ENCODE peak calls at places on chromosomes 3 and 15, in four cellular contexts. F, L, K and I are unnamed samples.

GRCh38 chr3:14438929-14439328 is 36.5 kb downstream of the SLC6A6 start:
- DNase-seq in F (no peak), L (no peak), K (no peak), I (no peak)

GRCh38 chr3:38327335-38328009 is 19.1 kb upstream of the XYLB start:
- DNase-seq in F (no peak), L (no peak), K (no peak), I (no peak)

GRCh38 chr3:66719796-66720195 is 219.0 kb upstream of the LRIG1 start:
- DNase-seq in F (no peak), L (no peak), K (no peak), I (no peak)

GRCh38 chr15:78389356-78389755 is 48.7 kb upstream of the IREB2 start:
- DNase-seq in F (no peak), L (no peak), K (no peak), I (no peak)

GRCh38 chr15:71379893-71380292 is 264.6 kb downstream of the THSD4 start:
- DNase-seq in F (no peak), L (no peak), K (no peak), I (no peak)

GRCh38 chr3:130276203-130276803 is 69.2 kb upstream of the COL6A5 start:
- DNase-seq in F (peak), L (no peak), K (peak), I (peak)

GRCh38 chr15:53976844-53977392 is 1.3 kb upstream of the UNC13C start:
- DNase-seq in F (no peak), L (no peak), K (peak), I (peak)

GRCh38 chr15:88376574-88377174 is 90.5 kb downstream of the MRPL46 start:
- DNase-seq in F (no peak), L (no peak), K (no peak), I (no peak)

GRCh38 chr15:38354321-38354929 is 99.5 kb upstream of the FAM98B start:
- DNase-seq in F (peak), L (peak), K (peak), I (peak)

GRCh38 chr15:67201136-67201535 is 53.3 kb downstream of the AAGAB start:
- DNase-seq in F (no peak), L (no peak), K (no peak), I (no peak)

GRCh38 chr3:196569003-196569516 is 600 bp downstream of the FBXO45 start:
- DNase-seq in F (no peak), L (no peak), K (peak), I (no peak)

GRCh38 chr3:42537350-42537749 is 34.9 kb downstream of the VIPR1 start:
- DNase-seq in F (no peak), L (no peak), K (no peak), I (no peak)

GRCh38 chr3:42532229-42532628 is 29.8 kb downstream of the VIPR1 start:
- DNase-seq in F (no peak), L (no peak), K (no peak), I (no peak)

GRCh38 chr3:42539871-42540714 is 37.6 kb downstream of the VIPR1 start:
- DNase-seq in F (peak), L (no peak), K (peak), I (peak)

GRCh38 chr3:42533161-42533897 is 30.9 kb downstream of the VIPR1 start:
- DNase-seq in F (no peak), L (no peak), K (no peak), I (no peak)

GRCh38 chr3:42535981-42536784 is 33.7 kb downstream of the VIPR1 start:
- DNase-seq in F (peak), L (no peak), K (peak), I (peak)
- TF ChIP-seq FOXM1 in F (no peak), L (no peak), K (no peak), I (no peak)

DNA sequence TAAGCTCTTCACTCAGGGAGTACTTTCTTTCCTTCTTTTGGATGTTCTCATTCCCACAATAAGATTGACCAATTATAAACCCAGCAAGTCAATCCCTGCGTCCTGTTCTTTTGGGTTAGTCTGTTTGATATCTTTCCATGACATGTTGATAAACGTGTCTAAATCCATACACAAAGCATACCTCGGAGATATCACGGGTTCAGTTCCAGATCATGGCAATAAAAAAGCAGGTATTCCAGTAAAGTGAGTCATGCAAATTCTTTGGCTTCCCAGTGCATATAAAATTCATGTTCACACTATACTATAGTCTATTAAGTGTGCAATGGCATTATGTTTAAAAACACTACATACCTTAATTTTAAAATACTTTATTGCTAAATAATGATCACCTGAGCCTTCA is 667.7 kb downstream of the MAGI1 start:
- DNase-seq in F (no peak), L (no peak), K (no peak), I (no peak)
- TF ChIP-seq EP300 in F (no peak), L (no peak), K (no peak), I (no peak)

GRCh38 chr15:22795206-22796063 is 9.0 kb downstream of the NIPA1 start:
- DNase-seq in F (no peak), L (no peak), K (no peak), I (no peak)
- TF ChIP-seq FOXM1 in F (no peak), L (no peak), K (no peak), I (no peak)

GRCh38 chr3:172235698-172236097 is 196.3 kb downstream of the FNDC3B start:
- DNase-seq in F (no peak), L (no peak), K (no peak), I (no peak)
- TF ChIP-seq EP300 in F (no peak), L (no peak), K (no peak), I (no peak)